ENCODE peak calls at places on chromosome 5, in nine cellular contexts. W, M, V, J, O, B, T, E and L are unnamed samples.

GRCh38 chr5:28512648-28513047 is 1474.3 kb upstream of the CDH9 start:
- DNase-seq in M (no peak), J (no peak), T (no peak), O (no peak), E (no peak), B (no peak), V (no peak), W (no peak), L (no peak)

GRCh38 chr5:171757853-171758535 is 27.6 kb upstream of the SMIM23 start:
- DNase-seq in T (no peak), W (no peak), M (no peak), O (no peak), V (no peak), B (no peak), E (no peak), J (peak), L (no peak)

GRCh38 chr5:27034531-27034930 is 3.9 kb downstream of the CDH9 start:
- DNase-seq in W (no peak), O (no peak), B (no peak), V (no peak), E (no peak), T (no peak), J (no peak), M (no peak), L (no peak)

GRCh38 chr5:31383734-31384133 is 148.2 kb downstream of the DROSHA start:
- DNase-seq in O (no peak), W (no peak), V (no peak), B (no peak), E (no peak), M (no peak), J (no peak), T (no peak), L (no peak)

GRCh38 chr5:150058480-150059126 is 27.8 kb downstream of the CSF1R start:
- DNase-seq in B (no peak), W (peak), V (no peak), T (peak), O (no peak), J (peak), E (no peak), M (no peak), L (no peak)

GRCh38 chr5:43400082-43400481 is 12.1 kb downstream of the CCL28 start:
- DNase-seq in T (no peak), J (no peak), V (no peak), M (no peak), W (no peak), E (no peak), B (no peak), O (no peak), L (no peak)

GRCh38 chr5:127012933-127013332 is 17.4 kb downstream of the MARCHF3 start:
- DNase-seq in J (peak), T (no peak), E (no peak), B (no peak), W (no peak), O (no peak), V (no peak), M (no peak), L (no peak)

GRCh38 chr5:141742866-141743651 is 61.0 kb upstream of the ARAP3 start:
- DNase-seq in J (peak), B (no peak), T (no peak), V (no peak), O (no peak), W (peak), M (no peak), E (peak), L (peak)

GRCh38 chr5:27312291-27312690 is 273.9 kb upstream of the CDH9 start:
- DNase-seq in J (no peak), V (no peak), O (no peak), T (no peak), E (no peak), M (no peak), W (no peak), B (no peak), L (no peak)

GRCh38 chr5:178486305-178486704 is 103.9 kb downstream of the COL23A1 start:
- DNase-seq in J (no peak), V (no peak), T (no peak), E (no peak), M (no peak), W (no peak), B (no peak), O (no peak), L (no peak)

GRCh38 chr5:151151793-151152192 is 5.8 kb downstream of the ANXA6 start:
- DNase-seq in O (no peak), M (no peak), B (no peak), T (no peak), V (no peak), J (no peak), W (peak), E (no peak), L (no peak)